ENCODE peak calls at places on chromosome 3, in five cellular contexts. T is esophagus muscularis mucosa, E is tibial nerve, G is PC-9, A is AG04450. B is an unnamed sample.

GRCh38 chr3:10725067-10725466 is 91.0 kb upstream of the SLC6A11 start:
- DNase-seq in T (no peak), E (no peak), G (no peak), A (no peak), B (no peak)

GRCh38 chr3:18035641-18036466 is 293.4 kb upstream of the TBC1D5 start:
- DNase-seq in T (no peak), E (no peak), G (no peak), A (no peak), B (no peak)

GRCh38 chr3:38039101-38039898 is at the start of gene DLEC1:
- DNase-seq in T (peak; percentile 89), E (no peak), G (peak; percentile 63), A (no peak), B (no peak)

GRCh38 chr3:59818033-59818936 is 768.5 kb upstream of the CFAP20DC start:
- DNase-seq in T (peak; percentile 94), E (peak; percentile 86), G (peak; percentile 91), A (peak; percentile 88), B (peak; percentile 92)

GRCh38 chr3:149167898-149168297 is 38.5 kb downstream of the HPS3 start:
- DNase-seq in T (no peak), E (no peak), G (no peak), A (no peak), B (no peak)

GRCh38 chr3:42728056-42728455 is 25.5 kb upstream of the HHATL start:
- DNase-seq in T (no peak), E (no peak), G (no peak), A (no peak), B (no peak)

GRCh38 chr3:107227091-107227490 is 150.1 kb upstream of the CCDC54 start:
- DNase-seq in T (no peak), E (no peak), G (no peak), A (no peak), B (no peak)

GRCh38 chr3:128067481-128067880 is 15.2 kb downstream of the SEC61A1 start:
- DNase-seq in T (peak; percentile 42), E (no peak), G (no peak), A (no peak), B (no peak)

GRCh38 chr3:42176635-42177034 is 85.5 kb downstream of the TRAK1 start:
- DNase-seq in T (no peak), E (no peak), G (no peak), A (no peak), B (no peak)

GRCh38 chr3:197801801-197802504 is 10.9 kb downstream of the LRCH3 start:
- DNase-seq in T (no peak), E (no peak), G (no peak), A (no peak), B (peak; percentile 39)

GRCh38 chr3:32401541-32402052 is 9.9 kb downstream of the CMTM7 start:
- DNase-seq in T (no peak), E (peak; percentile 48), G (peak; percentile 53), A (no peak), B (no peak)

GRCh38 chr3:138051946-138052802 is 42.2 kb downstream of the CLDN18 start:
- DNase-seq in T (no peak), E (no peak), G (no peak), A (peak; percentile 15), B (no peak)

GRCh38 chr3:193674714-193675113 is 81.7 kb downstream of the OPA1 start:
- DNase-seq in T (no peak), E (no peak), G (no peak), A (no peak), B (no peak)

GRCh38 chr3:72274511-72275295 is 489.8 kb upstream of the PROK2 start:
- DNase-seq in T (no peak), E (peak; percentile 33), G (no peak), A (peak; percentile 51), B (peak; percentile 54)

GRCh38 chr3:99870712-99871111 is 53.0 kb downstream of the CMSS1 start:
- DNase-seq in T (no peak), E (no peak), G (no peak), A (no peak), B (no peak)

GRCh38 chr3:113231827-113232253 is 20.5 kb downstream of the BOC start:
- DNase-seq in T (no peak), E (no peak), G (peak; percentile 76), A (no peak), B (peak; percentile 37)

GRCh38 chr3:160381470-160381869 is 17.6 kb downstream of the IFT80 start:
- DNase-seq in T (no peak), E (no peak), G (no peak), A (no peak), B (no peak)

GRCh38 chr3:161920196-161920595 is 423.6 kb downstream of the OTOL1 start:
- DNase-seq in T (no peak), E (no peak), G (no peak), A (no peak), B (peak; percentile 10)

GRCh38 chr3:9279959-9280358 is 30.5 kb upstream of the SRGAP3 start:
- DNase-seq in T (no peak), E (no peak), G (no peak), A (no peak), B (no peak)

GRCh38 chr3:12611117-12611516 is 52.8 kb downstream of the RAF1 start:
- DNase-seq in T (no peak), E (no peak), G (no peak), A (no peak), B (no peak)

GRCh38 chr3:171788546-171789351 is 21.5 kb downstream of the PLD1 start:
- DNase-seq in T (peak; percentile 26), E (no peak), G (no peak), A (no peak), B (peak; percentile 98)

GRCh38 chr3:67578416-67578815 is 76.0 kb downstream of the SUCLG2 start:
- DNase-seq in T (peak; percentile 45), E (no peak), G (no peak), A (no peak), B (no peak)

GRCh38 chr3:192831111-192831644 is 86.5 kb downstream of the MB21D2 start:
- DNase-seq in T (no peak), E (no peak), G (no peak), A (peak; percentile 87), B (no peak)

GRCh38 chr3:183484676-183485075 is 56.3 kb upstream of the MCF2L2 start:
- DNase-seq in T (no peak), E (no peak), G (no peak), A (no peak), B (no peak)

GRCh38 chr3:193520738-193521137 is 34.0 kb downstream of the ATP13A4 start:
- DNase-seq in T (no peak), E (no peak), G (no peak), A (no peak), B (no peak)

GRCh38 chr3:187066228-187066995 is 72.9 kb downstream of the RPL39L start:
- DNase-seq in T (peak; percentile 53), E (no peak), G (peak; percentile 60), A (no peak), B (no peak)

GRCh38 chr3:152219769-152220255 is 48.9 kb upstream of the MBNL1 start:
- DNase-seq in T (no peak), E (no peak), G (no peak), A (no peak), B (no peak)

DNA sequence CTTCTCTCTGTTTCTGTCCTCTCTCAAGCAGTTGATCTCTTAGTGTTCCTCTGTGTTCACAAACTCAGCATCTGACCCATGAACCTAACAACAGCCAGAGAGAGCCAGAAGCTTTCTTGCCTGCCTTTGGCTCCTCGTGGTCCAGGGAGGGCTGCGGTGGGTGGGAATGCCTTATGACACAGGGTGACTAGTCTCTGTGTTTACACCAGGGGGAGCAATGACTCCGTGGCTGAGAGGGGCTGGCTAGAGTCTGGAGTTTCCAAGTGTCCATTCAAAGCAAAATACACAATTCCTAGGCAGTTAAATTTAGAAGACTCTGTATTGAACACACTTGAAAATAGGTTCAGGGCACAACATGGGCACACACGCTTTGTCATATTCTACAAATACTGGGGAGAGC is 370.0 kb upstream of the FRG2C start:
- DNase-seq in T (peak; percentile 89), E (no peak), G (no peak), A (peak; percentile 4), B (no peak)
- TF ChIP-seq CTCF in T (peak; percentile 73), E (peak; percentile 79), G (peak; percentile 68), A (peak; percentile 72), B (peak; percentile 74)

DNA sequence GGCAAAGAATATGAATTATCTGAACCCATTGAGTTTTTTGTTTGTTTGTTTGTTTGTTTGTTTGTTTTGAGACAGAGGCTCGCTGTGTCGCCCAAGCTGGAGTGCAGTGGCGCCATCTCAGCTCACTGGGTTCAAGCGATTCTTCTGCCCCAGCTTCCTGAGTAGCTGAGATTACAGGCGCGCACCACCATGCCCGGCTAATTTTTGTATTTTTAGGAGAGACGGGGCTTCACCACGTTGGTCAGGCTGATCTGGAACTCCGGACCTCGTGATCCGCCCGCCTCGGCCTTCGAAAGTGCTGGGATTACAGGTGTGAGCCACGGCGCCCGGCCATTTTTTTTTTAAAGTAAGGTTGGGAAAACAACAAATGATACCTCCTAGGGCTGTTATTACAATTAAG is 32.0 kb upstream of the ST3GAL6 start:
- DNase-seq in T (no peak), E (no peak), G (no peak), A (no peak), B (no peak)
- TF ChIP-seq CTCF in T (no peak), E (no peak), G (no peak), A (no peak), B (no peak)

DNA sequence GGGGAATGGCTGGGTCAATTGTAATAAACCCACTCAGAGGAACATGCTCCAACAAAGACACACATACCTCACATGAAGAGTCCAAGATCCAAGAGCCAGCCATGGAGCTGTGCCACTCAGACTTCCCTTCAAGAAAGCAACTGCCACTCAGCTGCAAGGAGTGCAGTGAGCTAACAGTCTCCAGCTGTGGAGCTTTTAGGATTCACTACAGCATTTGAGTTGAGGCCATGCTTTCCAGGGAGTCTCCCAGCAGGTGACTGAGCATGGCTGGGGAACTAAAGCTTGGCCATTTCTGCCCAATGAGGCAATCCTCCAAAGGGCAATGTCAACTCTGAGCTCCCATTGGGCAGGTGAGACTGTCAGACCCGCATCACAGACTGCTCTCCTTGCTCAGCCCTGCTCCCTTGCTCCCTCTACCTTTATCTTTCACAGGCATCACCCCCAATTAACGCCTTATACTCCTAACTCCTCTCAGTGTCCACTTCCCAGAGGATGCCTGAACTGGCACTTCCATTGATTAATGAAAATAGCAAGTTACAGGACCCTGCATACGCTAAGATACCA is 165.3 kb upstream of the CTNNB1 start:
- DNase-seq in T (peak; percentile 42), E (no peak), G (no peak), A (no peak), B (no peak)
- TF ChIP-seq CTCF in T (no peak), E (no peak), G (no peak), A (no peak), B (no peak)

GRCh38 chr3:133388696-133389095 is 11.2 kb upstream of the BFSP2 start:
- DNase-seq in T (no peak), E (no peak), G (no peak), A (no peak), B (no peak)

GRCh38 chr3:133384331-133385027 is 15.4 kb upstream of the BFSP2 start:
- DNase-seq in T (no peak), E (peak; percentile 24), G (no peak), A (peak; percentile 26), B (no peak)

GRCh38 chr3:133387341-133387740 is 12.5 kb upstream of the BFSP2 start:
- DNase-seq in T (no peak), E (no peak), G (no peak), A (no peak), B (no peak)

GRCh38 chr3:133383175-133383574 is 16.7 kb upstream of the BFSP2 start:
- DNase-seq in T (no peak), E (no peak), G (peak; percentile 86), A (no peak), B (no peak)

DNA sequence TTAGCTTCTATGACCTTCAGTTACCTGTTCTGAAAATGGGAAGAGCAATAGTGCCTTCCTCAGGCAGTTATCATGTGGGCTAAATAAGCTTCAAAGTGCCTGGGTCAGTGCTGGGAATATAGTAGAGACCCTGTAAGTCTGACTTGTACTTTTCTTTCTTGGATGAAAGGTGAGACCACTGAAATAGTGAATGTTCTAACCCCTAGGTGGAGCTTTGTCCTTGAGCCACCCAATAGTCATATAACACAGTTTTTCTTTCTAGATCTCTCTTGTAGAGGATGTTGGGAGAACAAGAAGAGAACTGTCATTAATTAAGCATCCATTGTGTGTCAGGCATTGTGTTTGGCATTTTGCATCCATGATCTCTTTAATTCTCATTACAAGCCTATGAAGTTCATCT is 13.0 kb upstream of the BFSP2 start:
- DNase-seq in T (no peak), E (no peak), G (no peak), A (no peak), B (no peak)
- TF ChIP-seq CTCF in T (no peak), E (no peak), G (no peak), A (no peak), B (no peak)